ENCODE peak calls at places on chromosomes 16 and 17, in five cellular contexts. Y, X, A, P and N are unnamed samples.

GRCh38 chr16:58519707-58520106 is 4.4 kb downstream of the SETD6 start:
- DNase-seq in X (no peak), A (no peak), P (no peak), Y (no peak), N (no peak)

GRCh38 chr16:20898938-20899502 is 1.1 kb downstream of the DCUN1D3 start:
- DNase-seq in P (no peak), A (no peak), X (no peak), Y (peak), N (peak)

GRCh38 chr17:78933959-78934568 is 8.9 kb upstream of the TIMP2 start:
- DNase-seq in A (peak), P (peak), X (peak), Y (peak), N (peak)

GRCh38 chr16:733382-734207 is 6.7 kb downstream of the HAGHL start:
- DNase-seq in A (no peak), Y (no peak), P (peak), X (no peak), N (no peak)

GRCh38 chr17:66667090-66667489 is 167.8 kb upstream of the CACNG5 start:
- DNase-seq in Y (no peak), X (no peak), A (no peak), P (no peak), N (no peak)

GRCh38 chr17:35467824-35468223 is 19.3 kb upstream of the SLFN13 start:
- DNase-seq in A (no peak), Y (no peak), P (no peak), X (no peak), N (no peak)

GRCh38 chr16:89374393-89374948 is 115.9 kb downstream of the ANKRD11 start:
- DNase-seq in P (peak), X (no peak), A (no peak), Y (peak), N (no peak)

GRCh38 chr17:68435876-68436842 is 21.1 kb downstream of the WIPI1 start:
- DNase-seq in P (peak), Y (peak), X (peak), A (no peak), N (peak)

GRCh38 chr16:89972244-89973234 is 24.0 kb downstream of the DEF8 start:
- DNase-seq in P (peak), X (peak), A (peak), Y (peak), N (peak)

GRCh38 chr16:31475949-31476304 is 4.0 kb downstream of the TGFB1I1 start:
- DNase-seq in P (no peak), Y (no peak), A (no peak), X (no peak), N (no peak)

GRCh38 chr17:29568331-29569244 is at the start of gene TP53I13:
- DNase-seq in X (peak), A (peak), P (peak), Y (peak), N (peak)

GRCh38 chr17:49834118-49834743 is 13.6 kb downstream of the TAC4 start:
- DNase-seq in P (no peak), X (no peak), Y (peak), A (no peak), N (no peak)

GRCh38 chr17:6843241-6843890 is 11.8 kb upstream of the TEKT1 start:
- DNase-seq in A (no peak), X (no peak), Y (peak), P (peak), N (peak)

GRCh38 chr17:40937384-40937819 is at the start of gene KRT23:
- DNase-seq in P (no peak), A (no peak), X (peak), Y (no peak), N (no peak)

GRCh38 chr17:15384142-15384803 is 42.9 kb upstream of the TEKT3 start:
- DNase-seq in A (no peak), Y (peak), P (no peak), X (no peak), N (no peak)

DNA sequence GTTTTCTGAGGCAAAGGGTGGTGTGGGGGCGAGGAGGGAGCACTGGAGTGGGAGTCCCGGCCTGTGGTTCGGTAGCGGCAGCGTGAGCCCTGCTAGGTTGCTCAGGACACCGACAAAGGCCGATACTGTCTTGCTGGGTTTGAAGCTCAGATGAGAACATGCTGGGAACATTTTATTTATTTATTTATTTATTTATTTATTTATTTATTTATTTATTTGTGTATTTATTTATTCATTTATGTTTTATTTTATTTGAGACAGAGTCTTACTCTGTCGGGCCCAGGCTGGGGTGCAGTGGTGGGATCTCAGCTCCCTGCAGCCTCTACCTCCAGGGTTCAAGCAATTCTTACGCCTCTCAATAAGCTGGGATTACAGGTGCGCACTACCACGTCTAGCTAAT is 117.9 kb upstream of the GSE1 start:
- DNase-seq in A (no peak), Y (no peak), X (no peak), P (no peak), N (no peak)
- H3K27ac ChIP-seq in A (no peak), Y (no peak), X (no peak), P (no peak), N (no peak)

GRCh38 chr16:87806608-87807546 is 41.1 kb upstream of the KLHDC4 start:
- DNase-seq in A (peak), P (no peak), Y (peak), X (peak), N (peak)
- H3K27ac ChIP-seq in A (peak), P (no peak), Y (peak), X (no peak), N (peak)

DNA sequence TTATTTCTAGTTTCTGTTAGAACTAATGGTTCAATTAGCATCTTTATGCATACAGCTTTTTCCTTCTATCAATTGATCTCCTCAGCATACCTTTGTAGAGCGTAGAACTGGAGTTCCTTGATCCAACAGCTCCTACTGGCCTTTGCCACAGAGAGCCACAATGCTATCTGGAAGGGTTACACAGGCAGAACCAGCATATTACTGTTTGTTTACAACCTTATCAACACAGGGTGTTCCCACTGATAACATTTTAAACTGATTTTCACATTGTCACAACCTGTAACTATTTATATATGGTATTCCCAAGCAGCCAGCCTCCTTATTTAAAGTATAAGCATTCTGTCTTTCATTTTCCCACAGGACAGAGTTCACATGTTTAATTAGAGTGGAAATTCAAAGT is 382.2 kb downstream of the MAF start:
- DNase-seq in Y (no peak), A (no peak), X (no peak), P (no peak), N (no peak)
- H3K27ac ChIP-seq in Y (no peak), A (no peak), X (no peak), P (no peak), N (no peak)

GRCh38 chr16:28082624-28083023 is 19.1 kb upstream of the GSG1L start:
- DNase-seq in Y (no peak), P (no peak), X (peak), A (no peak), N (no peak)
- H3K27ac ChIP-seq in Y (no peak), P (no peak), X (peak), A (peak), N (no peak)

DNA sequence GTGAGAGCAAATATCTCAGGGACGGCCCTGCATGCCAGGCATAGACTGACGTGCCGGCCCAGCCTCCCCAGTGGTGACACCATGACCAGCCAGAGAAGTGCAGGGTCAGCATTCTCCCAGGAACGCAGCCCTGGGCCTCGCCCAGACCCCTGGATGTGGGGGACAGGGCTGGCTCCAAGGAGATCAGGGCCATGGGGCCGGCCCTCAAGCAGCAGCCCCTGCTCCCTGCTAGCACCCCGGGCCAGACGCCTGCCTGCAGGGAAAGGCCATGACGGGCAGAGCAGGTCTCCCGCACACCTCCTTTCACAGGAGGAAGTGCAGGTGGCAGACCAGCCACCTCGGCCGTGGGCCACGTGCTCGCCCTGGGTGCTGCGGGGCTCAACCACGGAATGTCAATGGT is 9.5 kb downstream of the NDUFAF8 start:
- DNase-seq in Y (no peak), A (no peak), P (no peak), X (no peak), N (no peak)
- H3K27ac ChIP-seq in Y (no peak), A (no peak), P (no peak), X (no peak), N (no peak)

GRCh38 chr17:64170286-64170685 is 40.3 kb upstream of the ERN1 start:
- DNase-seq in P (no peak), A (no peak), X (no peak), Y (no peak), N (no peak)
- H3K27ac ChIP-seq in P (no peak), A (no peak), X (no peak), Y (no peak), N (no peak)

GRCh38 chr17:65473363-65473762 is 88.1 kb downstream of the AXIN2 start:
- DNase-seq in A (no peak), P (no peak), X (no peak), Y (no peak), N (no peak)
- H3K27ac ChIP-seq in A (peak), P (no peak), X (no peak), Y (no peak), N (no peak)

GRCh38 chr17:56833023-56833811 is 503 bp downstream of the C17orf67 start:
- DNase-seq in P (peak), A (no peak), Y (peak), X (peak), N (no peak)

GRCh38 chr17:56831364-56832095 is 2.2 kb downstream of the C17orf67 start:
- DNase-seq in P (no peak), A (no peak), Y (no peak), X (no peak), N (no peak)

GRCh38 chr17:56832446-56832845 is 1.3 kb downstream of the C17orf67 start:
- DNase-seq in A (no peak), X (no peak), P (no peak), Y (no peak), N (no peak)

GRCh38 chr17:56833812-56834379 is at the start of the genes C17orf67 and DGKE:
- DNase-seq in A (peak), Y (peak), P (peak), X (peak), N (peak)

GRCh38 chr17:56830726-56831363 is 2.9 kb downstream of the C17orf67 start:
- DNase-seq in A (no peak), Y (no peak), P (no peak), X (no peak), N (no peak)
- H3K27ac ChIP-seq in A (peak), Y (no peak), P (no peak), X (no peak), N (no peak)

DNA sequence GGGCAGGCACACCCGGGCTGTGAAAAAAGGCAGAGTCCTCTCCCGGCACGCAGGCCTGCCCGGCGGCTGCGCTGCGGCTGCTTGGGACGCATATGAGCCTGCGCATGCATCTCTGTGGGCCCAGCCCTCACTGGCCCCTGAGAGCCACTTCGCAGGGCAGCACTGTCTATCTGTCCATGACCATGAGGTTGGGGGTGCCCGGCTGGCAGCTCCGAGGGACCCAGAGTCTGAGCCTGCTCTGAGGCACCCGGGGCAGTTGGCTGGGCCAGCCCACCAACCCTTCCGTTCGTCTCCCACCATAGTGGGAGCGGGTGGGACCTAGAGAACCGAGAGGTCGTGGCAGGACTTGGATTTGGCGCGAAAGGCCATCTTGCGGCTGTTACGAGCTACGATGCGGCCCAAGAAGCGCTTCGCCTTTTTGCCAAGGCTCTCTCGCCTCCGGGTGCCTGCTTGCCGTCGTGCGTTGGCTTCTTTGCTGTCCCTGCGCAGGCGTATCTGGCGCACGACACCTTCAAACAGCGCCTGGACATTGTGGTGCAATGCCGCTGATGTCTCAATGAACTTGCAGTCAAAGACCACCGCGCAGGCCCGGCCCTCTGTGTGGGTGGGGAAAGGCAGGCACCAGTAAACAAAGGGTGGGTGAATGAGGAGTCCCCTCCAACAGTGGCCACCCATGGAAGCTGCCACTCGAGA is 3.2 kb upstream of the CDH16 start:
- DNase-seq in Y (no peak), P (no peak), X (no peak), A (no peak), N (no peak)
- H3K27ac ChIP-seq in Y (no peak), P (peak), X (no peak), A (peak), N (no peak)